ENCODE peak calls at places on chromosomes 4 and X, in six cellular contexts. I is OCI-LY7, X is sigmoid colon, Z is kidney epithelial cell, W is mucosa of descending colon, L is trophoblast cell. O is an unnamed sample.

GRCh38 chr4:76434901-76435688 is at the start of gene SHROOM3:
- DNase-seq in I (no peak), X (no peak), Z (no peak), W (no peak), L (peak; percentile 42), O (no peak)

GRCh38 chrX:101956556-101956955 is 24.7 kb upstream of the ZMAT1 start:
- DNase-seq in I (no peak), X (no peak), Z (no peak), W (no peak), L (no peak), O (no peak)

GRCh38 chr4:54217642-54218486 is 11.2 kb upstream of the PDGFRA start:
- DNase-seq in I (peak; percentile 75), X (peak; percentile 94), Z (no peak), W (peak; percentile 65), L (peak; percentile 68), O (peak; percentile 62)

GRCh38 chrX:63754141-63754859 is 30.7 kb downstream of the ARHGEF9 start:
- DNase-seq in I (peak; percentile 32), X (no peak), Z (no peak), W (no peak), L (no peak), O (peak; percentile 45)

GRCh38 chr4:30616943-30617646 is 103.1 kb upstream of the PCDH7 start:
- DNase-seq in I (no peak), X (no peak), Z (no peak), W (no peak), L (no peak), O (no peak)

GRCh38 chrX:9829308-9830267 is 43.4 kb downstream of the SHROOM2 start:
- DNase-seq in I (no peak), X (no peak), Z (peak; percentile 92), W (no peak), L (peak; percentile 72), O (no peak)

GRCh38 chr4:16938641-16939040 is 40.2 kb upstream of the LDB2 start:
- DNase-seq in I (no peak), X (no peak), Z (no peak), W (no peak), L (no peak), O (no peak)

GRCh38 chrX:15500497-15500966 is at the start of gene BMX:
- DNase-seq in I (no peak), X (no peak), Z (no peak), W (no peak), L (no peak), O (peak; percentile 52)

GRCh38 chrX:80812176-80812575 is 2.5 kb upstream of the BRWD3 start:
- DNase-seq in I (peak; percentile 55), X (no peak), Z (no peak), W (no peak), L (no peak), O (no peak)

GRCh38 chr4:4217123-4217522 is 9.6 kb downstream of the OTOP1 start:
- DNase-seq in I (no peak), X (no peak), Z (no peak), W (no peak), L (no peak), O (no peak)

DNA sequence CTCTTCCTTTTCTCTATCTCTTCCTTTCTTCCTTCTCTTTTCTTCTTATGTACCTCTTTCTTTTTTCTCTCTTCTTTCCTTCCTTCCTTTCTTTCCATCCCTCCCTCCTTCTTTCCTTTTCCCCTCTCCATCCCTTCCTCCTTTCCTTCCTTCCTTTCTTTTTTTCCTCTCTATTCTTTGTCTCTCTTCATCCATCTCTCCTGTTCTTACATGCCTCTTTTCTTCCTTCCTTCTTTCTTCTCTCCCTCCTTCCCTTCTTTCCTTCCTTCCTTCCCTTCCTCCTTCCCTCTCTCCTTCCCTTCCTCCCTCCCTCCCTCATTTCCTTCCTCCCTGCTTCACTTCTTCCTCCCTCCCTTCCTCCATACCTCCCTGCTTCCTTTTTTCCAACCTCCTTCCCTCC is 19.2 kb upstream of the XG start:
- DNase-seq in I (no peak), X (no peak), Z (no peak), W (no peak), L (no peak), O (no peak)
- H3K36me3 ChIP-seq in I (peaks cover 40% of the 10 kb centered on the region), X (no peaks in the 10 kb centered on the region), Z (peaks cover 2% of the 10 kb centered on the region), W (peaks cover 4% of the 10 kb centered on the region), L (peaks cover 32% of the 10 kb centered on the region), O (peaks cover 14% of the 10 kb centered on the region)

DNA sequence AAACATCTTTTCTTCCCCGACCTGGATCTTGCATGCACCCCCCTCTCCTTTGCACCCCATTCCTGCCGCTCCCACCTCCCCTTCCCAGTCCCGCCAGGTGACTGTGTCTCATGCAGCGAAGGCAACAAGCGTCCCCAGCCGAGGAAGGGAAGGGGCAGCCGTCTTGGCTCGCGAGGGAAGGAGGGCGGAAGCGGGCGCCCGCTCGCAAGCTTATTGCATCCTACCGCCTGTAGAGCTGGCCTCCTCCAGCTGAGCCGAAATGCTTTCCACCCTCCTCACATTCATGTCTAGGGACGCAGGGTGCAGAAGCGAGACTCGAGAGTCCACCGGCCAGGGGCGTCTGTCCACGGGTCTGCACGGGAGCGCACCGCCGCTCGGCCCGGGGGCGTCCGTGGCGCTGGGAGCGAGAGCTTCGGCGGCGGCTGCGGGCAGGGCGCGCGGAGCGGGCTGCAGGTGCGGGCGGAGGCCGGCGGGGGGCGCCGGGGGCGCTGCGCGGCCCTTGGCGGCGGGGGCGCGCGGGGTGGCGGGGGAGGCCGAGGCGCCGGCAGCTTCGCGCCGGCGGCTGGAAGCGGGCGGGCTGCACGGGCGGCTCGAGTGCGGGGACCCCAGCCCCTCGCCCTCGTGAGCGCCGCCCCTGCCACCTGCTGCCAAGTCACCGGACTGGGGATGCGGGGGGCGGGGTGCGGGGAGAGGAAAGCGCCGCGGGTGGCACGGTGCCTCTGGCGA is at the start of gene KCNIP4:
- DNase-seq in I (no peak), X (no peak), Z (no peak), W (peak; percentile 42), L (no peak), O (peak; percentile 43)
- H3K4me3 ChIP-seq in I (no peak within 1 kb of the TSS), X (peak within 1 kb of the TSS; percentile 60), Z (peak within 1 kb of the TSS; percentile 45), W (no peak within 1 kb of the TSS), L (peak within 1 kb of the TSS; percentile 74), O (no peak within 1 kb of the TSS)

GRCh38 chr4:38094419-38094818 is 134.2 kb downstream of the PTTG2 start:
- DNase-seq in I (no peak), X (no peak), Z (no peak), W (no peak), L (no peak), O (no peak)
- H3K36me3 ChIP-seq in I (peaks cover 97% of the 10 kb centered on the region), X (no peaks in the 10 kb centered on the region), Z (no peaks in the 10 kb centered on the region), W (no peaks in the 10 kb centered on the region), L (peaks cover 9% of the 10 kb centered on the region), O (peaks cover 3% of the 10 kb centered on the region)

GRCh38 chr4:150578745-150579470 is 3.0 kb upstream of the MAB21L2 start:
- DNase-seq in I (no peak), X (peak; percentile 85), Z (no peak), W (no peak), L (no peak), O (no peak)

GRCh38 chr4:150580244-150580643 is 1.7 kb upstream of the MAB21L2 start:
- DNase-seq in I (no peak), X (no peak), Z (no peak), W (no peak), L (no peak), O (no peak)

GRCh38 chr4:150581206-150581605 is 745 bp upstream of the MAB21L2 start:
- DNase-seq in I (no peak), X (no peak), Z (no peak), W (no peak), L (no peak), O (no peak)

GRCh38 chr4:150581611-150582010 is 340 bp upstream of the MAB21L2 start:
- DNase-seq in I (no peak), X (peak; percentile 97), Z (no peak), W (peak; percentile 50), L (no peak), O (no peak)

DNA sequence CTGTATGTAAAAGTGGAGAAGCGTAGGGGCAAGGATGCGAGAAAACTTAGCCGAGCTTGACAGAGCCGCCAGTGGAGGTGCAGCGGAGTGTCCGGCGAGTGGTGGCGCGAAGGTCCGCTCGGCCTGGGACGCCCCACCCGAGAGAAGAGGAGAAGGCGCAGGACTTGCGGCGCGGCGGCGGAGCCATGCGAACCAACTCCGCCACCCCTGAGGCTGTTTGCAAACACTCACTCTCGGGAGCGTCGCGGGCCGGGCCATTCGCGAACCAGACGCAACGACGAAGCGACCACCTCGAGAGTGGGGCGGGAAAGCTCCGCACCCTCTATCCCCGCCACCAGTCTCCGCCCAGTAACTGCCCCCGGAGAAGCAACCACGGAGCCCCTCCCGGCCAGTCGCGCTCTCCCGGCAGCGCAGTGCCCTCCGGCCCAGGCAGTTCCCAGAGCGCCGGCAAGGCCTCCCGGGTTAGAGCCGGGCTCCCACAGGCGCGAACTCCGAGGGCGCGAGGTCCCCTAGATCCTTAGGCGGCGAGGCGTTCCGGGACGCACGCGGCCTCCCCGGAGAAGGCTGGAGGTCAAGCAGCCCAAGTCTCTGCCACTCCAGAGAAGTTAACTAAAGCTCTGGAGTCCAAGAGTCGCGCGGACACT is 2.2 kb upstream of the MAB21L2 start:
- DNase-seq in I (no peak), X (peak; percentile 82), Z (no peak), W (peak; percentile 52), L (peak; percentile 24), O (peak; percentile 45)
- H3K4me3 ChIP-seq in I (no peak overlapping the region), X (peak overlapping the region; percentile 83), Z (peak overlapping the region; percentile 46), W (no peak overlapping the region), L (peak overlapping the region; percentile 64), O (peak overlapping the region; percentile 28)

DNA sequence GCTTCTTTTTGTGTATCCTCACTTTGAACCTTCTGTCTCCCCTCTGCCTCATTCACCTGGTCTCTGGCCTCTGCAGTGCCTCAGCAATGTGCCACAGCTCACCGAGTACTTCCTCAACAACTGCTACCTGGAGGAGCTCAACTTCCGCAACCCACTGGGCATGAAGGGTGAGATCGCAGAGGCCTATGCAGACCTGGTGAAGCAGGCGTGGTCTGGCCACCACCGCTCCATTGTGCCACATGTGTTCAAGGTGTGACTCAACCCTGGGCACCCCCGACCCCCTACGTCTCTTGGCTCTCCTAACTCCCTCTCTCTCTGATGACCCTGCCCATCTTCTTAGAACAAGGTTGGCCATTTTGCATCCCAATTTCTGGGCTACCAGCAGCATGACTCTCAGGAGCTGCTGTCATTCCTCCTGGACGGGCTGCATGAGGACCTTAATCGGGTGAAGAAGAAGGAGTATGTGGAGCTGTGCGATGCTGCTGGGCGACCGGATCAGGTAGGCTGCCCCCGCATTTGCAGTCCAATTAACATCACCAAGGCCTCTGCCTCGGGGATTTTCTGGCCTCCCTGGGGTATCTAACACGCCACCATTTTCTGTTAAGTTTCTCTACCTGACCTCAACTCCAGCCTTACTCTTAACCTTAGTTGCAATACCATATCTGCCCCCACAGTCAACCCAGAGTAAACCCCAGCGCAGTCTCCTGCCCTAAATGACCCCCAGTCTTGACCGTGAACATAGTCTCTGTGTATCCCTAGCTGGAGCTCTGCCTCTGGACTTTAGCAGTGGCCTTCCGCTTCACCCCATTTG is 8.6 kb downstream of the USP11 start:
- DNase-seq in I (no peak), X (peak; percentile 59), Z (no peak), W (no peak), L (no peak), O (no peak)
- H3K36me3 ChIP-seq in I (peaks cover 29% of the 10 kb centered on the region), X (no peaks in the 10 kb centered on the region), Z (no peaks in the 10 kb centered on the region), W (no peaks in the 10 kb centered on the region), L (peaks cover 49% of the 10 kb centered on the region), O (no peaks in the 10 kb centered on the region)

O was measured in right lobe of liver.